ENCODE peak calls at places on chromosomes 16 and 17, in five cellular contexts. H is spleen, R is endothelial cell of umbilical vein, Y is HepG2, I is right lobe of liver. W is an unnamed sample.

GRCh38 chr16:8963825-8964441 is at the start of gene USP7:
- DNase-seq in H (peak; percentile 100), R (peak; percentile 88), Y (peak; percentile 86), I (peak; percentile 94), W (peak; percentile 86)

GRCh38 chr17:74192950-74193781 is 10.3 kb upstream of the RPL38 start:
- DNase-seq in H (no peak), R (no peak), Y (peak; percentile 75), I (peak; percentile 72), W (peak; percentile 73)

GRCh38 chr16:15494231-15494630 is 59.8 kb downstream of the BMERB1 start:
- DNase-seq in H (no peak), R (no peak), Y (peak; percentile 73), I (no peak), W (no peak)

GRCh38 chr16:7458144-7458543 is 125.5 kb downstream of the RBFOX1 start:
- DNase-seq in H (no peak), R (no peak), Y (no peak), I (no peak), W (no peak)

GRCh38 chr17:81527591-81528383 is at the start of gene FSCN2:
- DNase-seq in H (no peak), R (no peak), Y (no peak), I (no peak), W (no peak)

GRCh38 chr17:14815079-14815478 is 450.0 kb downstream of the PMP22 start:
- DNase-seq in H (no peak), R (no peak), Y (no peak), I (no peak), W (no peak)

GRCh38 chr17:81035389-81036127 is 607 bp downstream of the BAIAP2 start:
- DNase-seq in H (peak; percentile 88), R (peak; percentile 26), Y (no peak), I (no peak), W (no peak)

GRCh38 chr16:70526403-70526802 is 2.8 kb downstream of the SF3B3 start:
- DNase-seq in H (no peak), R (no peak), Y (no peak), I (no peak), W (no peak)

GRCh38 chr16:50245417-50246298 is 20.7 kb upstream of the ADCY7 start:
- DNase-seq in H (peak; percentile 91), R (peak; percentile 16), Y (peak; percentile 16), I (no peak), W (peak; percentile 93)

GRCh38 chr16:84982434-84982833 is 28.9 kb downstream of the ZDHHC7 start:
- DNase-seq in H (no peak), R (no peak), Y (no peak), I (no peak), W (no peak)

GRCh38 chr16:9090101-9090959 is 1.1 kb upstream of the HAPSTR1 start:
- DNase-seq in H (peak; percentile 94), R (peak; percentile 30), Y (no peak), I (peak; percentile 65), W (peak; percentile 32)

GRCh38 chr16:74045539-74045938 is 251.1 kb upstream of the PSMD7 start:
- DNase-seq in H (no peak), R (no peak), Y (no peak), I (no peak), W (no peak)

GRCh38 chr16:3785413-3785812 is 68.1 kb upstream of the TRAP1 start:
- DNase-seq in H (no peak), R (no peak), Y (no peak), I (no peak), W (peak; percentile 49)

GRCh38 chr17:61072648-61073047 is 327.0 kb upstream of the TBX2 start:
- DNase-seq in H (no peak), R (no peak), Y (no peak), I (no peak), W (no peak)

GRCh38 chr16:48535831-48536599 is 74.0 kb downstream of the N4BP1 start:
- DNase-seq in H (peak; percentile 79), R (no peak), Y (peak; percentile 21), I (no peak), W (no peak)

GRCh38 chr17:40303009-40303657 is 5.8 kb upstream of the RARA start:
- DNase-seq in H (no peak), R (peak; percentile 85), Y (peak; percentile 64), I (no peak), W (peak; percentile 74)

GRCh38 chr17:33637534-33637933 is 344.4 kb upstream of the ASIC2 start:
- DNase-seq in H (no peak), R (no peak), Y (no peak), I (no peak), W (no peak)

GRCh38 chr17:4772235-4772613 is 538 bp downstream of the TM4SF5 start:
- DNase-seq in H (no peak), R (no peak), Y (no peak), I (no peak), W (no peak)

GRCh38 chr17:77846531-77847085 is 111.9 kb upstream of the TNRC6C start:
- DNase-seq in H (peak; percentile 72), R (no peak), Y (no peak), I (no peak), W (no peak)

GRCh38 chr17:10612957-10613744 is 44.0 kb downstream of the MYH3 start:
- DNase-seq in H (no peak), R (no peak), Y (no peak), I (no peak), W (no peak)

GRCh38 chr17:80643700-80644099 is 99.1 kb downstream of the RPTOR start:
- DNase-seq in H (no peak), R (no peak), Y (no peak), I (no peak), W (no peak)

GRCh38 chr17:38575781-38576180 is 30.0 kb downstream of the SRCIN1 start:
- DNase-seq in H (no peak), R (no peak), Y (no peak), I (no peak), W (no peak)

GRCh38 chr16:72317378-72317777 is 145.4 kb upstream of the PMFBP1 start:
- DNase-seq in H (no peak), R (no peak), Y (no peak), I (no peak), W (no peak)

GRCh38 chr17:29726721-29727252 is 104.1 kb upstream of the CORO6 start:
- DNase-seq in H (no peak), R (peak; percentile 96), Y (no peak), I (no peak), W (no peak)

GRCh38 chr17:50143461-50144176 is 6.9 kb downstream of the PPP1R9B start:
- DNase-seq in H (no peak), R (no peak), Y (no peak), I (peak; percentile 86), W (no peak)

GRCh38 chr17:50141750-50142119 is 8.7 kb downstream of the PPP1R9B start:
- DNase-seq in H (no peak), R (no peak), Y (no peak), I (no peak), W (no peak)

GRCh38 chr17:50139185-50139783 is 9.3 kb upstream of the SAMD14 start:
- DNase-seq in H (no peak), R (no peak), Y (no peak), I (no peak), W (no peak)

GRCh38 chr17:50139950-50140885 is 10.3 kb upstream of the SAMD14 start:
- DNase-seq in H (peak; percentile 95), R (peak; percentile 78), Y (peak; percentile 77), I (peak; percentile 81), W (no peak)

DNA sequence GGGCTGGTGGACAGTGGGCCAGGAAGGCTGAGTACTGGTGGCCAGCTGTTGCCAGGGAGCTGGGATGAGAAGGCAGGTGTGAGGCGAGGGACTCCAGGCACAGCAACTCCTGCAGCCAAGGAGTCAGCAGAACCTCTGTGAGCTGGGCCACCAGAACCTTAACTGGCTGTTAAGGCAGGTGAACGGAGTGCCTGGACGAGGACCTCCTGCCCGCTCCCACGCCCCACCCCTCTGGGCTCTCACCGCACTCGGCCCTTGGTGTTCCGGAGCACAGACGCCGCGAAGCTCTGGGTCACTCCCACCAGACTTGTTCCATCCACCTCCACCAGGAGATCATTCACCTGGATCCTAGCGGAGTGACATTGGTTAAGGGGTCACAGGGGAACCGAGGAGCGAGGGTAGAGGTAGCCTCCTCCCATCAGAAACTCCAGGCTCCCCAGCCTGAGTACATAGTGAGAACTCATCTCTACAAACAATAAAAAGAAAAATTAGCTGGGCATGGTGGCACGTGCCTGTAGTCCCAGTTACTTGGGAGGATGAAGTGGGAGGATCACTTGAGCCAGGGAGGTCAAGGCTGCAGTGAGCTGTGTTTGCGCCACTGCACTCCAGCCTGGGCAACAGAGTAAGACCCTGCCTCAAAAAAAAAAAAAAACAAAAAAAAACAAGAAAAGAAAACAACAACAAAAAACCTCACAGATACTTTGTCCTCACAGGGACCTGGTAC is 9.3 kb downstream of the PPP1R9B start:
- DNase-seq in H (no peak), R (no peak), Y (no peak), I (no peak), W (no peak)
- H3K4me3 ChIP-seq in H (no peak overlapping the region), R (no peak overlapping the region), Y (no peak overlapping the region), I (no peak overlapping the region), W (no peak overlapping the region)

GRCh38 chr16:55642611-55643010 is 13.2 kb upstream of the SLC6A2 start:
- DNase-seq in H (no peak), R (no peak), Y (no peak), I (no peak), W (no peak)

GRCh38 chr16:55640714-55641327 is 15.0 kb upstream of the SLC6A2 start:
- DNase-seq in H (no peak), R (no peak), Y (no peak), I (no peak), W (no peak)

GRCh38 chr16:55641430-55642056 is 14.2 kb upstream of the SLC6A2 start:
- DNase-seq in H (no peak), R (peak; percentile 42), Y (peak; percentile 42), I (no peak), W (no peak)

GRCh38 chr16:55645986-55646385 is 9.8 kb upstream of the SLC6A2 start:
- DNase-seq in H (no peak), R (no peak), Y (no peak), I (no peak), W (peak; percentile 57)

GRCh38 chr16:55643161-55643970 is 12.4 kb upstream of the SLC6A2 start:
- DNase-seq in H (no peak), R (peak; percentile 33), Y (peak; percentile 59), I (no peak), W (no peak)
- TF ChIP-seq CTCF in H (no peak), R (peak; percentile 11), Y (peak; percentile 82), I (peak; percentile 12), W (no peak)

GRCh38 chr16:20847577-20847976 is 41.2 kb downstream of the REXO5 start:
- DNase-seq in H (no peak), R (no peak), Y (no peak), I (no peak), W (no peak)
- TF ChIP-seq POLR2A in H (no peak), R (no peak), Y (no peak), I (no peak), W (no peak)

DNA sequence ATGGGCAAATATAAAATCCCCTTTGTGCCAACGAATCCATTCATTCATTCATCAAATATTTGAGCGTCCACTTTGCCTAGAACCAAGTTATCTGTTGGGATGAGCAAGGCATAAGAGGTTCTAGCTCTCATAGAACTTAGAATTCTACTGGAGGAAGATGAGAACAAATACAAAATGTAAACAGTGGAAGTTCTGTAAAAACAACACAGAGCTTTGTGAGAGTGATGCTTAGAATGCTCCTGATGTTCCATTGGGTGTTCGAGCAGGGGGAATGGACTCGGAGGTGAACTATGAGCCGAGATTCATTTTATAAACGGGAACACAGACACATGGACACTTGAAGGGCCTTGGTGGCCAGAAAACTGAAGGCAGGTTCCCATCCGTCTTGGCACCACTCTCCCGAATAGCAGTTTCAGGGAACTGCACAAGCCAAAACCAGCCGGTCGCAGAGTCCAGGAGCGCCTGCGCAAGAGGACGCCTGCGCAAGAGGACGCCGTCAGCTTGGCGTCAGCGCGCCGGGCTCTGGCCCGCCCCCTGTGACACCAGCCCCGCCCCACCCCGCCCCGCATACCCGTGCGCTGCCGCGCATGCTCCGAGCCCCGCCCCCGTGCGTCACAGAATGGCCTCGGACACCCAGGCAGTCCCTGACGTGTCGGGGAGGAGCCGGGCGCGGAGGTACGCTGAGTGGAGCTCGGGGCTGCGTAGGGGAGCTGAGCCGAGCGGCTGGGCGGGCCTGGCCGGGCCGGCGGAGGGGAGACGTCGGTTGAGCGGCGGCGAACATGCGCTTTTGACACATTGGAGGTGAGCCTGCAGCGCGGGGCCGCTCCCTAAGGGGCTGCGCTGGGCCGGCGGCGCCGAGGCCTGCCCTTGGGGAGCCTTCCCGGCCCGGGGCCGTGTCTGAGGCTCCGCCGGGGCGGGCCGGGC is at the start of gene NDEL1:
- DNase-seq in H (peak; percentile 100), R (peak; percentile 98), Y (peak; percentile 92), I (peak; percentile 100), W (peak; percentile 100)
- H3K4me3 ChIP-seq in H (peak within 1 kb of the TSS; percentile 73), R (peak within 1 kb of the TSS; percentile 93), Y (peak within 1 kb of the TSS; percentile 97), I (peak within 1 kb of the TSS; percentile 74), W (peak within 1 kb of the TSS; percentile 94)